ENCODE peak calls at places on chromosomes 7 and 10, in four cellular contexts. Q is mesendoderm, O is heart left ventricle, B is left ventricle myocardium inferior. H is an unnamed sample. For H3K27me3, the result is how much of the 10 kb centered on the place peaks cover.

GRCh38 chr7:36726806-36727503 is 2.7 kb upstream of the AOAH start:
- DNase-seq in Q (no peak), O (no peak), B (no peak), H (no peak)

GRCh38 chr7:73521636-73522080 is 435 bp downstream of the BAZ1B start:
- DNase-seq in Q (peak), O (peak), B (peak), H (peak)

GRCh38 chr7:141563956-141564623 is 12.9 kb downstream of the AGK start:
- DNase-seq in Q (peak), O (no peak), B (no peak), H (no peak)

GRCh38 chr10:75870039-75870645 is 438.7 kb downstream of the LRMDA start:
- DNase-seq in Q (no peak), O (no peak), B (no peak), H (no peak)

GRCh38 chr10:29146311-29146710 is 142.6 kb upstream of the LYZL1 start:
- DNase-seq in Q (no peak), O (no peak), B (no peak), H (no peak)

GRCh38 chr7:20340839-20341238 is 10.1 kb downstream of the ITGB8 start:
- DNase-seq in Q (peak), O (no peak), B (no peak), H (no peak)

GRCh38 chr7:138097064-138097741 is 20.9 kb downstream of the AKR1D1 start:
- DNase-seq in Q (peak), O (no peak), B (no peak), H (no peak)

GRCh38 chr7:76383089-76383944 is 24.5 kb upstream of the YWHAG start:
- DNase-seq in Q (peak), O (no peak), B (no peak), H (no peak)

GRCh38 chr10:127872011-127872741 is 20.6 kb downstream of the CLRN3 start:
- DNase-seq in Q (no peak), O (peak), B (peak), H (peak)

GRCh38 chr7:2217716-2218443 is 14.9 kb downstream of the MAD1L1 start:
- DNase-seq in Q (no peak), O (no peak), B (no peak), H (no peak)

GRCh38 chr7:43439631-43440401 is 143.1 kb upstream of the STK17A start:
- DNase-seq in Q (peak), O (no peak), B (no peak), H (peak)

GRCh38 chr7:100091411-100092181 is 2.8 kb downstream of the COPS6 start:
- DNase-seq in Q (peak), O (no peak), B (no peak), H (no peak)

GRCh38 chr10:92822060-92822634 is 26.2 kb upstream of the EXOC6 start:
- DNase-seq in Q (no peak), O (no peak), B (no peak), H (peak)

GRCh38 chr10:97046426-97047072 is 139.2 kb downstream of the SLIT1 start:
- DNase-seq in Q (no peak), O (no peak), B (no peak), H (no peak)

GRCh38 chr7:117872565-117873055 is 631 bp downstream of the CTTNBP2 start:
- DNase-seq in Q (peak), O (peak), B (peak), H (peak)

GRCh38 chr7:121016976-121017375 is 28.5 kb downstream of the CPED1 start:
- DNase-seq in Q (no peak), O (no peak), B (no peak), H (no peak)

GRCh38 chr7:81688622-81689411 is 81.0 kb downstream of the HGF start:
- DNase-seq in Q (no peak), O (no peak), B (no peak), H (no peak)

GRCh38 chr7:100167912-100168323 is 499 bp downstream of the GAL3ST4 start:
- DNase-seq in Q (peak), O (no peak), B (no peak), H (no peak)

GRCh38 chr7:108348913-108349312 is 107.3 kb downstream of the NRCAM start:
- DNase-seq in Q (no peak), O (no peak), B (no peak), H (no peak)

GRCh38 chr7:73547841-73548240 is 9.6 kb downstream of the BCL7B start:
- DNase-seq in Q (no peak), O (no peak), B (no peak), H (no peak)

GRCh38 chr10:45418859-45419672 is 45.0 kb downstream of the ALOX5 start:
- DNase-seq in Q (peak), O (peak), B (peak), H (peak)

GRCh38 chr7:111953611-111954010 is 252.6 kb downstream of the DOCK4 start:
- DNase-seq in Q (peak), O (no peak), B (no peak), H (no peak)

GRCh38 chr10:90583416-90583815 is 274.4 kb downstream of the HTR7 start:
- DNase-seq in Q (no peak), O (no peak), B (no peak), H (no peak)

GRCh38 chr7:29091121-29091601 is 55.2 kb downstream of the CPVL start:
- DNase-seq in Q (peak), O (peak), B (peak), H (no peak)

GRCh38 chr7:33129806-33130153 is 416 bp downstream of the BBS9 start:
- DNase-seq in Q (no peak), O (no peak), B (no peak), H (no peak)

GRCh38 chr10:46216836-46217748 is 69.7 kb upstream of the ANTXRL start:
- DNase-seq in Q (no peak), O (peak), B (no peak), H (no peak)

GRCh38 chr10:61063035-61063434 is 119.0 kb upstream of the RHOBTB1 start:
- DNase-seq in Q (peak), O (peak), B (no peak), H (peak)

GRCh38 chr7:23216021-23216420 is 30.6 kb upstream of the GPNMB start:
- DNase-seq in Q (no peak), O (peak), B (peak), H (no peak)

GRCh38 chr7:95772298-95772770 is at the start of gene DYNC1I1:
- DNase-seq in Q (peak), O (peak), B (peak), H (peak)

DNA sequence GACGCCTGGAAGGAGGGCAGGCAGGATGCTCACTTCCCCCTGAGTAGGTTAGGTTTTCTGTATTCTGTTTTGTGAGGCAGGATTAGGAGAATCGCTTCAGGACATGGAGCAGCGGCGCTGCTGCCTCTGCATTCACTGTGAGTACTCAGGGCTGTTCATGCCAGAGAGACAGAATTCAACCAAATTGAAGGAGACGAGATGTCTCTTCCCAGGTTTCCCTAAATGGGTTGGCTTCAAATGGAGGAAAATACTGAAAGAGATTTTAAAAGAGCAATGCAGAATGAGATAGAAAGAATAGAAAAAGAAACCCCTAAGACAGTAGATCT is 21.9 kb upstream of the CNPY1 start:
- DNase-seq in Q (no peak), O (no peak), B (no peak), H (no peak)
- H3K27me3 ChIP-seq in Q (under half), O (under half), B (half or more), H (under half)

GRCh38 chr7:15836041-15836440 is 149.6 kb upstream of the MEOX2 start:
- DNase-seq in Q (no peak), O (no peak), B (no peak), H (no peak)

GRCh38 chr7:15837627-15838026 is 151.1 kb upstream of the MEOX2 start:
- DNase-seq in Q (peak), O (no peak), B (no peak), H (no peak)

GRCh38 chr7:15839415-15840100 is 153.1 kb upstream of the MEOX2 start:
- DNase-seq in Q (peak), O (peak), B (peak), H (peak)
- H3K4me3 ChIP-seq in Q (no peak), O (peak), B (peak), H (peak)

DNA sequence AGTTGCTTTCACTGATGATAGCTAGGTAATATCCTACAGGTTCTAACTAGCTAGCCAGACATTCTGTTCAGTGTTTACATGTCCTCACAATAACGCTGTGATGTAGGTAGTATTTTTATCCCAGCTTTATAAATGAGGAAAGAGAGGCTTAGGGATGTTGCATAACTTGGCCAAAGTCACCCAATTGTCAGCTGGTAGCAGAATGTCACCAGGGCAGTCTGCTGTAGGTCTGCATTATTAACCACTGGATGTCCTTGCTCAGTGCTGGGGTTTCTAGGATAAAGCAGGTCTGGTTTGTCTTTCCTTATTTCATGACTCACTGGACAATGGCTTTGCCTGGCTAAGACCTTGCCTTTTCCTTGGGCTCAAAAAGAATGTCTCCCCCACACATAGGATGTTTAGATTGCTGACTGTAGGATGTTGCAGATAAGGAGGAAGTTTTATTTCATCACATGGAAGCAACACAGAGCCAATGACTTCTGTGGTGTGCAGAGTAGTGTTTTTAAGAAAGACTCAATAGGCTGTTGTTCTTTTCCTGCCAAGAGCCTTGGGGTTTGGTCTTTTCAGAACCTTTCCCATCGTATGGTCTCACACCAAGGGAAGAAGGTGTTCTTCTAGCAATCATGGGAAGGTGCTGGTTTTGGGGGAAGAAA is 29.4 kb downstream of the WDFY4 start:
- DNase-seq in Q (no peak), O (no peak), B (no peak), H (no peak)
- H3K27me3 ChIP-seq in Q (under half), O (under half), B (under half), H (under half)

DNA sequence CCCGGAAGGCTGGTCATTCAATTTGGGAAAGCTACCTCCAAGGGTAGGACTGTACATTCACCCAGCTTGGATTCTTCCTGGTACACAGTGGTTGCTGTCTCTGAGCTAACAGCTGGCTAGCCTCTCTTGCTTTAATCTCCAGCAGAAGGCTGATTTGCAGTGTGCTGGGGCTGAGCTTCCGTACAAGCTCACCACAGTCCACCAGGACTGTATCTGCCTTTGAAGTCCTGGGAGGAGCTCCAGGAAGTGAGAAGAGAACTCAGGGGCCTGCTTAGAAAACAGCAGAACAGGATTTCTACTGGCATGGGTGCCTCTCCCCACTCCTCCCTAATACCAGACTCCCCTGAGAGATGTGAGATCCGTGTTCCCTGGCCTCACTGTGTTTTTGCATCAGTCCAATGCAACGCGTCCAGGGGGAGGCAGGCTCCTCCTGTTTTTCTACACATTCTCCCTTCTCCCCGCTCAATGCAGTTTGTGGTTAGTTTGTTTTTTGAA is 6.6 kb downstream of the AFAP1L2 start:
- DNase-seq in Q (no peak), O (no peak), B (no peak), H (peak)
- H3K4me3 ChIP-seq in Q (no peak), O (no peak), B (peak), H (no peak)

GRCh38 chr7:151409555-151410404 is at the start of gene WDR86:
- DNase-seq in Q (peak), O (no peak), B (no peak), H (no peak)

GRCh38 chr7:151410405-151411390 is 860 bp upstream of the WDR86 start:
- DNase-seq in Q (peak), O (no peak), B (no peak), H (no peak)

GRCh38 chr7:151412318-151412717 is 2.5 kb upstream of the WDR86 start:
- DNase-seq in Q (no peak), O (no peak), B (no peak), H (no peak)

GRCh38 chr7:151413241-151413640 is 3.4 kb upstream of the WDR86 start:
- DNase-seq in Q (no peak), O (no peak), B (no peak), H (no peak)

GRCh38 chr7:151411551-151411950 is 1.7 kb upstream of the WDR86 start:
- DNase-seq in Q (no peak), O (no peak), B (no peak), H (no peak)
- H3K27me3 ChIP-seq in Q (under half), O (under half), B (half or more), H (under half)

DNA sequence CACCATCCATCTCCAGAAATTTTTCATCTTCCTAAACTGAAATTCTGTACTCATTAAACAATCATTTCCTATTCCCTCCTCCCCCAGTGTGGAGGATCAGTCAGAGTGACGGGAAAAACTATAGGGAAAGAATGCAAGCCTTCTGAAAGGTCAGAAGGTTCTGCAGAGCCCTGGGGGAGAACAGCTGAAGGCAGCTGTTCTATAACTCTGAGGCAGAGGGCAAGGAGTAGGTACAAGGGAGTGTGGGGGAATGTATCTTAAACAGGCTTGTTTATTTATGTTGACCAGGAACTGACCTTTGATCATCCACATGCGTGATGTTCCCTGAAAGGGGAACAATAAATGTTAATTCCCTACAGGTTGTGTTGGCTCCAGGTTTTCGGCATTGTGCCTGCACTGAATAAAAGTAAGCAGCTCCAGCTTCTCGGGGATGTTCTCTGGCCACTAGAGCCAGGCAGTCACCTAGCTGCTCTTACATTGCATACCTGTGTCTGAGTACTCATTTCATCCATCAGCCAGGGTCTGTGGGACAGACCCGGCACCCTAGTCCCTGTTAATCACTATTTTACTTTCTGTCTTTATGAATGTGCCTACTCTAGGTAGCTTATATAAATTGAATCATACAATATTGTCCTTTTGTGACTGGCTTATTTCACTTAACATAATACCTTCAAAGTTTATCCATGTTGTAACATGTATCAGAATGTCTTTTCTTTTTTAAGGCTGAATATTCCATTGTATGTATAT is 5.8 kb downstream of the IFIT1 start:
- DNase-seq in Q (no peak), O (no peak), B (no peak), H (peak)
- H3K4me3 ChIP-seq in Q (no peak), O (no peak), B (no peak), H (no peak)

H was measured in MG63.